ENCODE peak calls at places on chromosomes 12 and 14, in ten cellular contexts. V is fibroblast of lung, C is GM12878, R is neural progenitor cell, O is hepatocyte, K is OCI-LY7, G is MM.1S, N is mammary epithelial cell, F is H9, A is Karpas-422. W is an unnamed sample. For H3K79me2, the result is how much of the 10 kb centered on the place peaks cover.

GRCh38 chr14:95480109-95480886 is 36.2 kb downstream of the SYNE3 start:
- DNase-seq in R (no peak), K (no peak), A (no peak), O (no peak), N (peak), F (no peak), G (peak), V (no peak), C (no peak), W (no peak)

GRCh38 chr14:99261916-99262787 is 9.8 kb downstream of the BCL11B start:
- DNase-seq in F (no peak), A (no peak), V (no peak), K (no peak), C (no peak), O (no peak), G (no peak), R (no peak), N (no peak), W (peak)

GRCh38 chr12:105467710-105468366 is 137.3 kb downstream of the C12orf75 start:
- DNase-seq in K (no peak), N (no peak), A (no peak), V (no peak), F (no peak), G (no peak), O (no peak), R (no peak), C (no peak), W (no peak)

GRCh38 chr14:68792022-68792829 is 641 bp downstream of the ZFP36L1 start:
- DNase-seq in R (peak), K (peak), O (no peak), G (peak), N (peak), V (no peak), C (no peak), F (no peak), A (peak), W (peak)

GRCh38 chr14:80213602-80214001 is 2.3 kb upstream of the DIO2 start:
- DNase-seq in G (peak), V (peak), K (peak), N (peak), R (peak), F (peak), A (peak), C (no peak), O (peak), W (peak)

GRCh38 chr12:51342416-51342815 is 4.1 kb downstream of the CELA1 start:
- DNase-seq in F (no peak), G (no peak), O (no peak), R (no peak), N (no peak), K (no peak), A (no peak), C (no peak), V (no peak), W (no peak)

GRCh38 chr14:20841096-20841495 is 38.5 kb upstream of the RNASE1 start:
- DNase-seq in K (no peak), R (no peak), V (no peak), F (no peak), C (no peak), N (peak), O (no peak), A (no peak), G (no peak), W (no peak)

GRCh38 chr12:55737581-55738112 is 5.3 kb upstream of the GDF11 start:
- DNase-seq in C (no peak), N (no peak), R (peak), G (no peak), V (no peak), F (no peak), A (no peak), K (peak), O (peak), W (no peak)

GRCh38 chr12:108666326-108666995 is 32.8 kb upstream of the SELPLG start:
- DNase-seq in N (no peak), V (peak), R (no peak), A (no peak), K (no peak), G (no peak), F (no peak), C (no peak), O (no peak), W (no peak)

GRCh38 chr12:43957732-43958131 is 121.9 kb downstream of the TMEM117 start:
- DNase-seq in C (peak), G (peak), A (peak), O (peak), K (peak), R (peak), F (no peak), N (peak), V (peak), W (peak)

GRCh38 chr12:56104815-56105476 is 587 bp downstream of the PA2G4 start:
- DNase-seq in O (peak), N (no peak), G (peak), V (no peak), F (no peak), K (peak), A (peak), C (no peak), R (no peak), W (peak)

GRCh38 chr12:104374806-104375205 is 71.3 kb downstream of the EID3 start:
- DNase-seq in R (no peak), F (no peak), N (no peak), V (no peak), G (no peak), C (no peak), O (no peak), K (no peak), A (no peak), W (no peak)

GRCh38 chr12:51247523-51248206 is 9.0 kb downstream of the DAZAP2 start:
- DNase-seq in V (no peak), C (no peak), K (no peak), G (no peak), N (no peak), O (no peak), R (no peak), F (peak), A (no peak), W (no peak)

GRCh38 chr12:21882635-21883034 is 58.6 kb downstream of the ABCC9 start:
- DNase-seq in F (no peak), V (no peak), C (no peak), A (no peak), G (no peak), N (no peak), O (no peak), R (no peak), K (no peak), W (no peak)

DNA sequence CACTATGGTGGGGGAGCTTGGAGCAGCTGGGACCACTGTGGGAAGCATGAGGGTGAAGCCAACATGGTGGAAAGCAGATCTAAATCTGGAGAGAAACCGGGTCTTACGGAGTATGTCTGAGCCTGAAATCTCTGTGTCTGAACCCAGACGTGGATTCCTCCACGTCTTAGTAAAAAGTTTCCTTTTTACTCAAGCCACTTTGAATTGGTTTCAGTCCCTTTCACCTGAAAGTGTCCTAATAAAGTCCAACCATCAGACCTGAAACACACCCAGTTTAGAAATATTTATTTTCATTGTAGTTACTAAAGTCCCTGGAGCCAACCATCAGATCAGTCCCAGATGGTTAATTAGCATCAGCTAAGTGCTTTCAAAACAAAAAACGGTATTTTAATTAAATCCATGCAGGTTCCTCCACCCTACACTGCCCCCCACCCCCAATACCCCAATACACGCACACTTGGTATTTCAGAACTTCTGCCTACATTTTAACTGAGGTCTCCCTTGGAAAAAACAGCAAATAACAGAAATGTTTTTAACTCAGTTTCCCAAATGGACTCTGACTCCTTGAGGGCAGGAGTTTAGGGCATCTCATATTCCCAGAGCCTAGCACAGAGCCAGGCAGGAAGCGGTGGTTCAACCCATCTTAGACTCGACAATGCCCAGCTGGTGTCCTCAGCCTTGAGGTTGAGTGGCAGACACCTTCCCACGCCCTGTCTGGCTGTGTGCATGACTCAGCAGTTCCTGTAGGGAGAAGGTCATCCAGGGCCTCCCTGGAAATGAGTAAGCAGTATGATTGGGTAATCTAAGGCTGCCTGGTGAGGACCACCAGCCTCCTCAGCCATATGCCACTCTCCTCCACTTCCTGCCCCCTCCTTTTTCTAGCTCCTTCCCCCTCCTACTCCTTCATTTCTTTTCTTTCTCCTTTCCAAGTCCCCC is 175.8 kb downstream of the TTC8 start:
- DNase-seq in N (peak), O (peak), K (no peak), C (no peak), V (peak), F (peak), G (no peak), R (peak), A (no peak), W (peak)
- H3K4me2 ChIP-seq in N (peak), O (no peak), K (no peak), C (no peak), V (no peak), F (no peak), G (no peak), R (no peak), A (no peak), W (no peak)

GRCh38 chr12:57693317-57693658 is 644 bp upstream of the OS9 start:
- DNase-seq in R (peak), V (no peak), O (no peak), F (no peak), A (no peak), N (no peak), K (no peak), G (no peak), C (no peak), W (no peak)
- H3K27ac ChIP-seq in R (no peak), V (no peak), O (no peak), F (no peak), A (no peak), N (no peak), K (no peak), G (no peak), C (no peak), W (peak)

GRCh38 chr14:74555476-74556050 is 56.5 kb downstream of the LTBP2 start:
- DNase-seq in R (no peak), A (no peak), F (no peak), G (no peak), O (no peak), V (no peak), K (no peak), N (no peak), C (no peak), W (no peak)
- H3K79me2 ChIP-seq in R (under half), A (under half), F (under half), G (under half), O (under half), V (under half), K (under half), N (half or more), C (under half), W (under half)

GRCh38 chr12:93125126-93125525 is 196.0 kb upstream of the EEA1 start:
- DNase-seq in R (no peak), A (no peak), F (no peak), C (no peak), K (no peak), O (no peak), N (no peak), V (no peak), G (peak), W (no peak)

GRCh38 chr12:93127582-93128331 is 198.7 kb upstream of the EEA1 start:
- DNase-seq in C (no peak), N (peak), A (peak), G (no peak), F (peak), R (peak), O (peak), V (peak), K (no peak), W (no peak)

GRCh38 chr12:93126069-93126474 is 197.0 kb upstream of the EEA1 start:
- DNase-seq in O (no peak), F (no peak), R (no peak), K (no peak), V (no peak), N (no peak), G (no peak), A (no peak), C (no peak), W (no peak)

GRCh38 chr12:93128332-93128707 is 199.2 kb upstream of the EEA1 start:
- DNase-seq in F (no peak), C (no peak), O (no peak), R (no peak), N (no peak), V (no peak), K (no peak), G (no peak), A (no peak), W (no peak)

GRCh38 chr12:93127107-93127560 is 198.0 kb upstream of the EEA1 start:
- DNase-seq in N (no peak), O (no peak), K (no peak), A (no peak), C (no peak), R (no peak), V (no peak), G (no peak), F (no peak), W (no peak)
- H3K4me2 ChIP-seq in N (peak), O (peak), K (no peak), A (no peak), C (no peak), R (no peak), V (no peak), G (no peak), F (no peak), W (no peak)

GRCh38 chr12:12323606-12324005 is 26.4 kb downstream of the MANSC1 start:
- DNase-seq in N (no peak), F (no peak), K (no peak), C (no peak), O (no peak), V (peak), G (no peak), A (no peak), R (no peak), W (no peak)
- H3K27ac ChIP-seq in N (no peak), F (no peak), K (no peak), C (no peak), O (no peak), V (no peak), G (no peak), A (no peak), R (no peak), W (no peak)

DNA sequence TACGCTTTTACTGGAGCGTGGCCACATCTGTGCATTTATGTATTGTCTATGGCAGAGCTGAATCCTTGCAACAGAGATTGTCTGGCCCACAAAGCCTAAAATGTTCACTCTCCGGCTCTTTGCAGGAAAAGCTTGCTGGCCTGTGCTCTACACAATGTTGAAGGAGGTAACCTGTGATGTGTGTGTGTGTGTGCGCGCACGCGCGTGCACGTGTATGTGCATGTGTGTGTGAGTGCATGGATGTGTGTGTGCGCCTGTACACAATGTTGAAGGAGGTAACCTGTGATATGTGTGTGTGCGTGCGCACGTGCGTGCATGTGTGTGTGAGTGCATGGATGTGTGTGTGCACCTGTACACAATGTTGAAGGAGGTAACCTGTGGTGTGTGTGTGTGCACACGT is 62.7 kb downstream of the RFLNA start:
- DNase-seq in C (no peak), F (no peak), R (no peak), G (no peak), V (no peak), N (no peak), K (no peak), A (no peak), O (no peak), W (no peak)
- H3K79me2 ChIP-seq in C (under half), F (under half), R (under half), G (under half), V (under half), N (under half), K (under half), A (under half), O (under half), W (under half)

GRCh38 chr12:71871116-71871515 is 31.6 kb downstream of the TBC1D15 start:
- DNase-seq in C (no peak), N (no peak), A (no peak), R (no peak), F (no peak), O (no peak), G (no peak), V (peak), K (no peak), W (no peak)
- H3K4me2 ChIP-seq in C (no peak), N (no peak), A (peak), R (no peak), F (no peak), O (no peak), G (no peak), V (no peak), K (no peak), W (no peak)

W was measured in DND-41.